ENCODE peak calls at places on chromosomes 1 and 21, in five cellular contexts. O, P, H, M and C are unnamed samples.

GRCh38 chr1:57824535-57824934 is 400.7 kb upstream of the DAB1 start:
- DNase-seq in O (no peak), P (no peak), H (no peak), M (peak), C (no peak)

GRCh38 chr21:36768496-36768895 is 69.6 kb downstream of the SIM2 start:
- DNase-seq in O (no peak), P (no peak), H (no peak), M (no peak), C (no peak)

GRCh38 chr1:164707868-164708331 is 148.9 kb downstream of the PBX1 start:
- DNase-seq in O (peak), P (no peak), H (no peak), M (no peak), C (no peak)

GRCh38 chr1:6357243-6357929 is 36.2 kb downstream of the ACOT7 start:
- DNase-seq in O (no peak), P (peak), H (no peak), M (no peak), C (no peak)

GRCh38 chr21:17539323-17539722 is 26.5 kb downstream of the CXADR start:
- DNase-seq in O (no peak), P (no peak), H (no peak), M (no peak), C (no peak)

GRCh38 chr1:178946855-178947687 is 76.2 kb upstream of the ANGPTL1 start:
- DNase-seq in O (no peak), P (no peak), H (no peak), M (no peak), C (no peak)

GRCh38 chr21:45533731-45534571 is 8.3 kb downstream of the SLC19A1 start:
- DNase-seq in O (no peak), P (peak), H (no peak), M (no peak), C (no peak)

GRCh38 chr1:156767879-156768608 is 709 bp downstream of the PRCC start:
- DNase-seq in O (no peak), P (peak), H (no peak), M (peak), C (no peak)

GRCh38 chr1:56617141-56617540 is 28.0 kb upstream of the PRKAA2 start:
- DNase-seq in O (no peak), P (no peak), H (no peak), M (no peak), C (no peak)

GRCh38 chr21:18725653-18726052 is 322.1 kb upstream of the TMPRSS15 start:
- DNase-seq in O (no peak), P (no peak), H (no peak), M (no peak), C (no peak)

GRCh38 chr1:118866330-118866729 is 121.8 kb downstream of the TBX15 start:
- DNase-seq in O (no peak), P (no peak), H (no peak), M (no peak), C (no peak)

GRCh38 chr21:43864806-43865470 is at the start of gene AGPAT3:
- DNase-seq in O (no peak), P (no peak), H (no peak), M (peak), C (peak)

GRCh38 chr1:21904475-21904724 is 32.7 kb downstream of the HSPG2 start:
- DNase-seq in O (no peak), P (peak), H (no peak), M (no peak), C (no peak)

GRCh38 chr1:162541619-162542141 is 19.8 kb upstream of the UAP1 start:
- DNase-seq in O (peak), P (peak), H (no peak), M (no peak), C (no peak)

GRCh38 chr1:228362141-228362883 is 44.3 kb downstream of the TRIM11 start:
- DNase-seq in O (no peak), P (no peak), H (no peak), M (no peak), C (no peak)

GRCh38 chr1:192579319-192579738 is 3.8 kb downstream of the RGS1 start:
- DNase-seq in O (no peak), P (no peak), H (no peak), M (no peak), C (no peak)

GRCh38 chr1:192577145-192578140 is 1.9 kb downstream of the RGS1 start:
- DNase-seq in O (no peak), P (no peak), H (no peak), M (no peak), C (no peak)

GRCh38 chr1:192580351-192580962 is 4.9 kb downstream of the RGS1 start:
- DNase-seq in O (peak), P (peak), H (peak), M (no peak), C (no peak)

GRCh38 chr1:192576190-192577144 is 894 bp downstream of the RGS1 start:
- DNase-seq in O (no peak), P (no peak), H (no peak), M (no peak), C (no peak)

DNA sequence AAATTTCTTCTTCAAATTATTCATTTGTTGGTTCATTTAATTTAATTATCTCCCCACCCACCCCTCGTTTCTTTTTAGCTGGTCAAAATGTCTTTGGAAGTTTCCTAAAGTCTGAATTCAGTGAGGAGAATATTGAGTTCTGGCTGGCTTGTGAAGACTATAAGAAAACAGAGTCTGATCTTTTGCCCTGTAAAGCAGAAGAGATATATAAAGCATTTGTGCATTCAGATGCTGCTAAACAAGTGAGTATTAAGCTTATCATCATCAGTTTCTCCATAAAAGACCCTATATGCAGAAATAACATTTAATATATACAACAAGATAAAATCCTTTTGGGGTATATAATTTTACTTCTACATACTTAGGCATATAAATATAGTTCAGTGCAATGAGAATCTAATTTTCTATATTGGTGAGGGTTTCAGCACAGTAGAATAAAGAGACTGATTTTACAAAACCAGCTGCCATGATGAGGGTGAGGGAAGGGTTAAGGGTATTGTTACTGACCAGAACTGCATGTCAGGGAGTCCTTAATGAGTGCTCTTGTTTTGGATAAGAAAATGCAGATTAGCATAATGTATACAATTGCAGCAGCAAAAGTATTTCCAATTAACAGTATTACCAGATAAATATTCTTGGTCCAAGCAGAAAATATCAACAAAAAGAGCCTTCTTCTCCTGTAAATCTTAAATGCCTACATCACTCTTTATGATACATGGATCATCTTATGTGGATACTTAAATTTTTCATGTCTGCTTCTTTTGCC is 2.8 kb downstream of the RGS1 start:
- DNase-seq in O (no peak), P (no peak), H (no peak), M (no peak), C (no peak)
- TF ChIP-seq POLR2AphosphoS5 in O (no peak), P (no peak), H (no peak), M (no peak), C (peak)

DNA sequence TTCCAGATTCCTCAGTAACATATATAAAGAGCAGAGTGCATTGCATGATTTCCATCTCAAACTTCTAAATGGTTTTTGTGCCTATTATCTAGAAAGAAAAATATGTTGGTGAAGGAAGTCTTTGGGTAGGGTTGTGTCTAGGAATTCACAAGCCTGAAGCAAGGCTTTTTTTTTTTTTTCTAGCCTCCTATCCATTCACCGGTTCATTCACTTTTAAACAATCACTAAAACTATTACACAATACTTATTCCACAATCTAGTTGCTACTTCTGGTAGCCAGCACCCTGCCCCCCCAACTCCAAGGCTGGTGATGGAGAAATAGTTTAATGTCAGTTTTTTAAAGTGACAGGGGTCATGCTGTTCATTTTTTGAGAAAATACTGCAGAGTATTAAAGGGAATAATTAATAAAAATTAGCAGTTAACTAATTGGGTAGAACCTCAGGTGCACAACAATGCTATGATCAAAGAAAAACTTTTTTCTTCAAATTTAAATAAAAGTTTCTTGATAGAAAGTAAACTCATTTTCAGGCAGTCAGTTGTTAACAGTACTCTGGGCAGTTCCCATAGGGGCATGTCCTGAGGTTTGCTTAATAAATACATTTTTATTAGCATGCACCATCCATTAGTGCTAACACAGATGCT is 10.9 kb downstream of the IRF2BP2 start:
- DNase-seq in O (no peak), P (peak), H (no peak), M (no peak), C (no peak)
- TF ChIP-seq POLR2AphosphoS5 in O (no peak), P (no peak), H (no peak), M (no peak), C (no peak)

GRCh38 chr1:26337206-26337535 is 16.8 kb downstream of the CRYBG2 start:
- DNase-seq in O (no peak), P (no peak), H (no peak), M (no peak), C (no peak)

GRCh38 chr1:26336477-26337205 is 17.3 kb downstream of the CRYBG2 start:
- DNase-seq in O (peak), P (peak), H (peak), M (peak), C (peak)

GRCh38 chr1:26337625-26338024 is 16.3 kb downstream of the CRYBG2 start:
- DNase-seq in O (no peak), P (no peak), H (no peak), M (no peak), C (no peak)

GRCh38 chr1:26338670-26339069 is 15.3 kb downstream of the CRYBG2 start:
- DNase-seq in O (no peak), P (no peak), H (no peak), M (no peak), C (no peak)

DNA sequence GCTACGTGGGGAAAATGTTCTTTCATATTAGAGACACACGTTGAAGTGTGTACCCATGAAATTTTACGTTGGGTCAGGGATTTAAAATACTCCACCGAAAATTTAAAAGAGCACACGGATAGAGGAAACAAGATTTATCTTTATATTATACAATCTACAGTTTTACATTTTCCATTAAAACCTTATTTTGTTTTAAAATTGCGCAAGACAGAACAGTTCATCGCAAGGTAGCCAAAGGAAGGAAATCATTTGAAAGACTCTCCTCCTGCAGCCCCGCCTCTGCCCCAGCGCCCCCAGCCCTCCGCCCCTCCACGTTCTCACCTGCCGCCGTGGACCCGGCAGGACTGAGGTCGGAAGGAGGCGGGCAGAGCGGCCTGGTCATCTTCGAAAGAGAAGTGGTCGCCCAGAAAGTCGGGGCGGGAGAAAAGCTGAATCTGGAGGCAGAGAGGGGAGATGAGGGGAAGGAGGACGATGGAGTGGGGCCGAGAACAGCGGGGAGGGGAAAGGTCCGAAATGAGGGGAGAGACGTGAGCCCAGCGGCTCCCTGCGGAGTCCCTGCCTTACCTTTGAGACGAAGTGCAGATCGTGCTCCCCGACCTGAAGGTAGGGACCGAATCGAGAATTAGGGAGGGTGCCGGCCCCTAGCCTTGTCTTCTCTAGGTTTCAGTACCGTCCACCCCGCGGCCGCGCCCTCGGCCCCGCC is 18.0 kb downstream of the CRYBG2 start:
- DNase-seq in O (no peak), P (no peak), H (no peak), M (no peak), C (no peak)
- TF ChIP-seq POLR2AphosphoS5 in O (peak), P (no peak), H (no peak), M (no peak), C (no peak)

DNA sequence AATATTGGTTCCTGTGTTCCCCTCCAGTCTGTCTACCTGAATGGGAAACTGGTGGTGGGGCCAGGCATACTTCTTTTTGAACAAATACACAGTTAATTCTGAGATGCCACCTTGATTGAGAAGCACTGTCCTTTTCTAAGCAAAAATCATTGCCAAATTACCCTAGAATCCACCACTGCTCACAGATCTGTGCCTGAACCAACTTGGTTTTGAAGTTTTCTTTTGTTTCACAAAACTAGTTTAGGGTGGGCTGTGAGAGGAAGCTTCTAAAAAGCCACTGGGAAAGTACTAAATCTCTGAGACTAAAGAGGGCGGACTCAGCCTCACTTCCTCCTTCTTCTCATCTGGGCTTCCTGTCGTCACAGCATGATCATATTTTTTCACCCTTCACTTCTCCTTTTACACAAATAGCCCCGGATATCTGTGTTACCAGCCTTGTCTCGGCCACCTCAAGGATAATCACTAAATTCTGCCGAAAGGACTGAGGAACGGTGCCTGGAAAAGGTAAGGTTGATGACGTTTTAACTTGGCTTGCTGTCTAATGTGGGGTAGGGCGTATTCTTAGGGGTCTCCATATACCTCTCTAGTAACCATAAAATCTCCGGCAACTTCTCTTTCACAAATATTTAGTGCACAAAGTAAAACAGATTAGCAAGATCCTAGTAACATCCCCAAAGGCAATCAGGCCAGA is at the start of gene CD53:
- DNase-seq in O (no peak), P (peak), H (no peak), M (no peak), C (no peak)
- TF ChIP-seq POLR2AphosphoS5 in O (no peak), P (peak), H (no peak), M (no peak), C (peak)

GRCh38 chr1:2445162-2445822 is 30.8 kb upstream of the PLCH2 start:
- DNase-seq in O (no peak), P (no peak), H (no peak), M (no peak), C (no peak)

GRCh38 chr1:2447274-2448097 is 28.6 kb upstream of the PLCH2 start:
- DNase-seq in O (no peak), P (no peak), H (no peak), M (no peak), C (no peak)

GRCh38 chr1:2445823-2446215 is 30.3 kb upstream of the PLCH2 start:
- DNase-seq in O (no peak), P (no peak), H (no peak), M (no peak), C (no peak)

GRCh38 chr1:2446861-2447260 is 29.2 kb upstream of the PLCH2 start:
- DNase-seq in O (no peak), P (no peak), H (no peak), M (no peak), C (no peak)

DNA sequence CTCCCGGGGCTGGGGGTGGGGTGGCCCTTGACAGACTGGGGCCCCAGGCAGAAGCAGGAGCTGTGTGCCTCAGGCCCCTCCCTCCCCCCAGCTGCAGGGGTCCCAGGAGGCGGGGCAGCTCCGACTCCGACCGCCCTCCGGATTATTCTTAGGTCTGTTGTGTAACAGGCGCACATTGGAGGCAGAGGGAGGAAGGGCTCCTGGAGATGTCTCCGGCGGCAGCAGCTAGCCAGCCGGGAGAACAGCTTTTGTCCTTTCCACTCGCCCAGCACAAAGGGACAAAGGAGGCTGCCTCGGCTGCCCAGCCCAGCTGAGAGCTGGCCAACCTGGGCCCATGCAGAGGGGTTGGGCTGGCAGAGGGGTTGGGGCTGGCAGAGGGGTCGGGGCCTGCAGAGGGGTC is 29.7 kb upstream of the PLCH2 start:
- DNase-seq in O (no peak), P (no peak), H (no peak), M (no peak), C (no peak)
- TF ChIP-seq POLR2AphosphoS5 in O (no peak), P (no peak), H (no peak), M (no peak), C (no peak)

GRCh38 chr1:85584264-85584781 is 3.8 kb downstream of the CCN1 start:
- DNase-seq in O (no peak), P (no peak), H (no peak), M (no peak), C (no peak)

GRCh38 chr1:85581138-85581801 is 709 bp downstream of the CCN1 start:
- DNase-seq in O (no peak), P (peak), H (peak), M (peak), C (peak)

GRCh38 chr1:85583355-85584263 is 3.0 kb downstream of the CCN1 start:
- DNase-seq in O (no peak), P (no peak), H (no peak), M (no peak), C (no peak)

GRCh38 chr1:85581802-85582686 is 1.5 kb downstream of the CCN1 start:
- DNase-seq in O (no peak), P (peak), H (peak), M (peak), C (no peak)

DNA sequence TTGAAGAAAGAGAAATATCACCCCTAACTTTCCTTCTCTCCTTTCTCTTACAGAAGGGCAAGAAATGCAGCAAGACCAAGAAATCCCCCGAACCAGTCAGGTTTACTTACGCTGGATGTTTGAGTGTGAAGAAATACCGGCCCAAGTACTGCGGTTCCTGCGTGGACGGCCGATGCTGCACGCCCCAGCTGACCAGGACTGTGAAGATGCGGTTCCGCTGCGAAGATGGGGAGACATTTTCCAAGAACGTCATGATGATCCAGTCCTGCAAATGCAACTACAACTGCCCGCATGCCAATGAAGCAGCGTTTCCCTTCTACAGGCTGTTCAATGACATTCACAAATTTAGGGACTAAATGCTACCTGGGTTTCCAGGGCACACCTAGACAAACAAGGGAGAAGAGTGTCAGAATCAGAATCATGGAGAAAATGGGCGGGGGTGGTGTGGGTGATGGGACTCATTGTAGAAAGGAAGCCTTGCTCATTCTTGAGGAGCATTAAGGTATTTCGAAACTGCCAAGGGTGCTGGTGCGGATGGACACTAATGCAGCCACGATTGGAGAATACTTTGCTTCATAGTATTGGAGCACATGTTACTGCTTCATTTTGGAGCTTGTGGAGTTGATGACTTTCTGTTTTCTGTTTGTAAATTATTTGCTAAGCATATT is 2.3 kb downstream of the CCN1 start:
- DNase-seq in O (no peak), P (no peak), H (no peak), M (no peak), C (no peak)
- TF ChIP-seq POLR2AphosphoS5 in O (no peak), P (peak), H (no peak), M (peak), C (no peak)